ENCODE peak calls at places on chromosomes 6 and 20, in eight cellular contexts. C is MM.1S, O is body of pancreas, F is stomach, T is ascending aorta, M is fibroblast of lung, A is colonic mucosa, V is A549. P is an unnamed sample.

GRCh38 chr6:83615025-83615999 is 93.6 kb downstream of the SNAP91 start:
- DNase-seq in O (no peak), T (no peak), F (no peak), C (peak), A (no peak), M (peak), V (peak), P (no peak)

GRCh38 chr6:74851598-74851997 is 354.3 kb downstream of the COL12A1 start:
- DNase-seq in T (no peak), O (no peak), F (no peak), C (no peak), A (no peak), M (peak), V (no peak), P (no peak)

GRCh38 chr20:63659370-63659769 is 1.3 kb downstream of the RTEL1 start:
- DNase-seq in C (no peak), O (no peak), M (no peak), T (no peak), A (no peak), V (no peak), F (no peak), P (no peak)

GRCh38 chr6:127924440-127924839 is 23.6 kb upstream of the THEMIS start:
- DNase-seq in O (no peak), M (peak), F (no peak), T (no peak), V (no peak), A (no peak), C (no peak), P (no peak)

GRCh38 chr6:25927721-25928359 is 2.7 kb downstream of the SLC17A2 start:
- DNase-seq in O (no peak), M (peak), F (no peak), A (no peak), V (no peak), T (no peak), C (no peak), P (no peak)

GRCh38 chr6:111566873-111567517 is 38.7 kb downstream of the TRAF3IP2 start:
- DNase-seq in M (peak), V (no peak), O (peak), F (no peak), T (no peak), A (no peak), C (no peak), P (no peak)

GRCh38 chr6:90329397-90330077 is 32.9 kb upstream of the BACH2 start:
- DNase-seq in O (no peak), A (no peak), C (no peak), T (no peak), F (no peak), M (no peak), V (no peak), P (no peak)

GRCh38 chr6:48765352-48765961 is 654.5 kb upstream of the PTCHD4 start:
- DNase-seq in O (peak), F (peak), T (no peak), V (no peak), C (peak), M (peak), A (peak), P (peak)

GRCh38 chr6:114040871-114041270 is 69.9 kb upstream of the HDAC2 start:
- DNase-seq in A (no peak), T (no peak), V (no peak), C (no peak), F (no peak), M (peak), O (no peak), P (no peak)

GRCh38 chr20:50136822-50137599 is 16.5 kb downstream of the PEDS1 start:
- DNase-seq in M (peak), V (no peak), C (no peak), T (no peak), A (no peak), O (no peak), F (no peak), P (no peak)

GRCh38 chr6:79100304-79100703 is 22.2 kb upstream of the PHIP start:
- DNase-seq in T (no peak), O (no peak), C (no peak), F (no peak), A (no peak), V (no peak), M (no peak), P (no peak)

GRCh38 chr6:41216616-41217015 is 11.5 kb upstream of the TREML4 start:
- DNase-seq in T (no peak), M (no peak), C (no peak), O (no peak), V (no peak), F (no peak), A (no peak), P (no peak)

DNA sequence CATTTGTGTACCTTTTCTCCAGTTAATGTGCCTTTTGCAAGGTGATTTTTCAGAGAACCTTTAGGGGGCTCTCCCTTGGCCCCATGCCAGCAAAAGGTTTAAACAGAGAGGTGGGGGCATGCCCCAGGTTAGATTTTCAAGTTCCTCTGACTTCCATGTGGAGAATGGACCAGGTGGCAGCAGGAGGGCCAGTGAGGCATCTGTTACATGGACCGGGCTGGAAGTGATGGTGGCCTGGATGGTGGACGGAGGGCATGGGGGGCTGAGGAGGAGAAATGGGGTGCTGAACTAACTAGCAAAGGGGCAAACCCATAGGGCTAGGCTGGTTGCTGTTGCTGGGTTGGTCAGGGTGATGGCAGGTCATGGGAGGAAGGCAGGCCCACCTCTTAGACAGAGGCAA is 20.7 kb upstream of the BPI start:
- DNase-seq in T (peak), A (no peak), V (no peak), C (no peak), F (no peak), O (no peak), M (no peak), P (no peak)
- H3K4me3 ChIP-seq in T (no peak), A (no peak), V (no peak), C (no peak), F (no peak), O (no peak), M (no peak), P (no peak)

GRCh38 chr6:43970913-43971775 is 156.1 kb downstream of the MRPL14 start:
- DNase-seq in M (peak), F (peak), O (peak), A (peak), V (no peak), C (no peak), T (no peak), P (peak)
- H3K27ac ChIP-seq in M (no peak), F (no peak), O (peak), A (no peak), V (peak), C (no peak), T (peak), P (no peak)

DNA sequence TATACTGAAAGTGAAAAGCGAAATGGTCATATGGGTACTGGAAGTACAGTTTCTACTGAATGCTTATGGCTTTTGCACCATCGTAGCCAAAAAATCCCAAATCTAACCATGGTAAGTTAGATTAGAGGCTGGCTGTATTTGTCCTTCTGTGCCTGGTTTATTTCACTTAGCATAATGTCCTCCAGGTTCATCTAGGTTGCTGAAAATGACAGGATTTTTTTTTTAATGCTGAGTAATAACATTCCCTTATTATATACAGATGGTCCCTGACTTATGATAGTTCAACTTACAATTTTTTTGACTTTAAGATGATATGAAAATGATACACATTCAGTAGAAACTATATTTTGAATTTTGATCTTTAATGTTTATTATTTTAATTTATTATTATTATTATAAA is 7.6 kb downstream of the MYCT1 start:
- DNase-seq in O (no peak), C (no peak), F (no peak), A (no peak), T (no peak), V (no peak), M (no peak), P (no peak)
- H3K4me3 ChIP-seq in O (no peak), C (no peak), F (no peak), A (no peak), T (no peak), V (no peak), M (no peak), P (no peak)

DNA sequence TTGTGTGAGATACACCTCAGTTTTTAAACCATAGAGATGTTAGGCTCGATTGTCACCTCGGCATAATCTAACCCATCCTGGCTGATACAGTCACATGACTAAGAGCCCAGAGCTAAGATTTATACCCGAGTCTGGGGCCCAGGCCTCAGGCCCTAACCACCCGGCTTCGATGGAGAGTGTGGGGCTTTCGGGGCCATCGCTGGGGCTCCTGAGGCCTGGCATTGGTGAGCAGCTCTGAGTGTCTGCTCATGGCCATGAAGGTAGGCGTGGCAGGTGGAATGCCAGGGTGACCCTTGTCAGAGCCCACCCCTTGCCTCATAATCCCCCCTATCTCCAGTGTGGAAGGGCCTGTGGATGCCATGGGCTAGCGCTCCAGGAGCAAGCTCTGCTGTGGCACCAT is 164.3 kb downstream of the BMP7 start:
- DNase-seq in T (no peak), O (no peak), F (no peak), V (no peak), M (no peak), A (no peak), C (no peak), P (no peak)
- H3K27ac ChIP-seq in T (no peak), O (no peak), F (no peak), V (no peak), M (no peak), A (no peak), C (no peak), P (no peak)

GRCh38 chr20:59031326-59032022 is 661 bp downstream of the ATP5F1E start:
- DNase-seq in T (no peak), M (no peak), A (peak), O (peak), C (peak), F (no peak), V (no peak), P (no peak)

GRCh38 chr20:59026904-59027745 is 5.0 kb downstream of the ATP5F1E start:
- DNase-seq in T (no peak), F (no peak), A (no peak), O (no peak), C (no peak), M (no peak), V (no peak), P (no peak)

GRCh38 chr20:59030911-59031310 is 1.2 kb downstream of the ATP5F1E start:
- DNase-seq in C (no peak), M (no peak), A (no peak), V (no peak), F (no peak), T (no peak), O (no peak), P (no peak)

GRCh38 chr20:59027746-59028320 is 4.3 kb downstream of the ATP5F1E start:
- DNase-seq in O (no peak), A (no peak), T (no peak), V (no peak), F (no peak), M (peak), C (no peak), P (no peak)

DNA sequence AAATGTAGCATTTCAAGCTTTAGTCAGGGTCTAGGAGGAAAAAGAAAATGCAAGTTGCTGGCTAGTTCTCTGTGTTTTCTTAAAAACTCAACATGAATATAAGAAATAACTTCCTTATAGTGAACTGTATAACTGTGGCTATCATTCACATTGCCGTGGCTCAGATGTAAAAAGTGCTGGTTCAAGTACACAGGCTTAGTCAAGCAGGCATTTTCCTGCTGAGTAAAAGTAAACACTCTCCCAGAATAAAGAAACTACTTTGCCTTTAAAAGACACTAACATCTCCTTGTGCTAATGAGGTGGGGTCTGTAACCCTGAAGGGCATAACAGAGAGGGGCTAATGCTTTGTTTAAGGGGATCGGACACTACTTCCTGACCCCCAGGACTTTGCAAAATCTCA is 3.3 kb downstream of the ATP5F1E start:
- DNase-seq in M (no peak), F (no peak), V (no peak), T (no peak), O (no peak), A (no peak), C (no peak), P (no peak)
- H3K4me3 ChIP-seq in M (peak), F (peak), V (no peak), T (no peak), O (no peak), A (no peak), C (peak), P (no peak)

DNA sequence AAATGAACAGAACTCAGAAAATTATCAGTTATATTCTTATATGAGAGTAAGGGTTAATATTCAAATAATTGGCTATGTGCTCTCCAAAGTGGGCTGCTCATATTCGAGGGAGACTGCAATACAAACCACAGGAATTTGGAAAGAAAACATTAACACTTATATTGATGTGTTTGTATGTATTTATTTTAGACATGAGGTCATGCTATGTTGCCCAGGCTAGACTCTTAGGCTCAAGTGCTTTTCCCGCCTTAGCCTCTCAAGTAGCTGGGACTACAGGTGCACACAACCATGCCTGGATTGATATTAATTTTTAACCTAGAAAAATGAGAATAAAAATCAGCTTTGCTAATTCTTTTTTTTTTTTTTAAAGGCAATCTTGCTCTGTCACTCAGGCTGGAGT is 35.0 kb downstream of the BTBD9 start:
- DNase-seq in M (peak), O (no peak), C (no peak), F (no peak), T (no peak), V (no peak), A (no peak), P (no peak)
- H3K27ac ChIP-seq in M (no peak), O (no peak), C (no peak), F (no peak), T (no peak), V (no peak), A (no peak), P (no peak)

DNA sequence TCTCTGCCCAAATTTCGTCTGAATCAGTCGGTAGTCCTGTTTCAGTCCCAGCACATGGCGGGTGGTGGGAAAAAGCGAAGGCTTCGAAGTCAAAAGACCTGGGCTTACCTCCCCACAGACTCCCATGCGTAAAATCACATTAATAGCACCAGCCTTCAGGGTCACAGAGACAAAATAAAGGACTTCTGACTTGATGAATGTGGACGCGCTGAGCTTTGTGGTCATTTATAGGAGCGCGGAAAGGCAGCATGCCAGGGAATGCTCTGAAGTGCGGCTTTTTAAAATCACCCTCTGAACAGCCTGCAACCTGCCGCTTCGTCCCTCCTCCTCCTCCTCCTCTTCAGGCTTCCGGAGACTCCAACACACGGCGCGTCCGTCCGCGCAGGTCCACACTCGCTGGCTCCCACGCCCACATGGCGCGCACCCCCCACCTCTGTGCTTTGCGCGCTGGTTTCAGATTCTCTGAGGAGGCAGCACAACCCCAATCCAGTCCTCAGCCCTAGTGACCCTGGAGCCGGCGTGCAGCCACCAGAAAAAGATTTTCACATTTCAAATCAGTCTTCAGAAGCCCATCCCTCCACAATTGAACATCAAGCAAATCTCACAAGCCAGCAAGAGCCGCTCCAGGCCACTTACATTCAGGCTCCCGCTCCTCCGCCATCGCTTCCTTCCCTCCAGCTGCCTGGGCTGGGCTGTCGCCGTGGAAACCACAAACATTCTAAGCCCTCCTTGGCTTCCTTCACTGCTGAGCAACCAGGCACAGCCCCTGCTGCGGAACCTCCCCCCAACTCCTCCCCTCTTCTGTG is at the start of gene C6orf118:
- DNase-seq in O (peak), T (no peak), F (no peak), V (peak), M (peak), C (no peak), A (no peak), P (peak)
- H3K4me3 ChIP-seq in O (no peak), T (peak), F (peak), V (peak), M (no peak), C (no peak), A (peak), P (peak)

GRCh38 chr6:115783402-115784061 is 277.2 kb downstream of the FRK start:
- DNase-seq in O (peak), A (no peak), C (no peak), T (peak), F (peak), M (peak), V (no peak), P (peak)
- H3K27ac ChIP-seq in O (no peak), A (no peak), C (no peak), T (no peak), F (no peak), M (no peak), V (no peak), P (no peak)

P was measured in adrenal gland.